ENCODE peak calls at places on chromosomes 11 and 22, in ten cellular contexts. Y is OCI-LY7; C is Peyer's patch; W is NB4; F is K562; I is HFF-Myc; L is cardiac fibroblast; M is left lung; O is CD8-positive, alpha-beta memory T cell; R is stomach. H is an unnamed sample.

GRCh38 chr22:40466976-40467375 is 96.6 kb downstream of the SGSM3 start:
- DNase-seq in Y (no peak), O (no peak), F (no peak), C (no peak), L (no peak), W (no peak), R (no peak), M (no peak), I (no peak), H (no peak)

GRCh38 chr11:110409174-110409573 is 20.6 kb upstream of the FDX1 start:
- DNase-seq in O (no peak), I (no peak), Y (no peak), R (no peak), C (no peak), M (no peak), L (peak), W (peak), F (no peak), H (no peak)

GRCh38 chr11:92920295-92920694 is 49.2 kb upstream of the MTNR1B start:
- DNase-seq in W (no peak), L (no peak), C (no peak), F (no peak), Y (no peak), R (no peak), M (no peak), O (no peak), I (no peak), H (no peak)

GRCh38 chr11:79070518-79070917 is 370.3 kb downstream of the TENM4 start:
- DNase-seq in Y (no peak), L (no peak), M (no peak), O (no peak), I (no peak), F (no peak), R (no peak), W (no peak), C (no peak), H (no peak)

GRCh38 chr11:21410513-21410912 is 741.1 kb downstream of the NELL1 start:
- DNase-seq in W (no peak), L (no peak), F (no peak), Y (no peak), C (no peak), O (no peak), I (no peak), R (no peak), M (no peak), H (no peak)

GRCh38 chr11:119706887-119707286 is 22.1 kb downstream of the NECTIN1 start:
- DNase-seq in F (peak), C (no peak), Y (no peak), O (no peak), W (no peak), L (no peak), M (no peak), I (no peak), R (no peak), H (no peak)

GRCh38 chr11:63277345-63277943 is 34.0 kb upstream of the SLC22A25 start:
- DNase-seq in M (no peak), O (no peak), F (no peak), I (no peak), L (no peak), R (no peak), W (peak), C (no peak), Y (peak), H (no peak)

GRCh38 chr11:47914743-47915142 is 65.6 kb upstream of the PTPRJ start:
- DNase-seq in Y (no peak), W (no peak), F (no peak), O (no peak), L (no peak), R (no peak), M (no peak), I (no peak), C (no peak), H (no peak)

GRCh38 chr11:1747753-1748466 is 2.5 kb downstream of the IFITM10 start:
- DNase-seq in L (no peak), Y (no peak), W (no peak), M (no peak), C (no peak), F (no peak), O (no peak), R (no peak), I (no peak), H (no peak)

GRCh38 chr11:65539401-65540289 is 14.8 kb downstream of the SCYL1 start:
- DNase-seq in L (no peak), Y (peak), F (no peak), I (no peak), C (peak), R (peak), M (peak), O (no peak), W (no peak), H (no peak)

GRCh38 chr11:12827929-12828812 is 153.9 kb downstream of the TEAD1 start:
- DNase-seq in M (no peak), O (no peak), W (peak), F (peak), I (no peak), C (peak), L (peak), Y (peak), R (peak), H (no peak)

GRCh38 chr11:111798279-111798678 is 32.1 kb upstream of the PPP2R1B start:
- DNase-seq in R (no peak), F (no peak), M (no peak), W (peak), Y (no peak), L (no peak), I (no peak), O (no peak), C (no peak), H (no peak)

GRCh38 chr22:44172370-44173108 is 8.2 kb upstream of the PARVG start:
- DNase-seq in R (peak), I (no peak), O (no peak), L (no peak), W (peak), M (peak), F (peak), Y (no peak), C (peak), H (no peak)

GRCh38 chr11:20015529-20016427 is 144.5 kb downstream of the DBX1 start:
- DNase-seq in W (no peak), I (no peak), Y (no peak), R (no peak), O (no peak), C (no peak), L (no peak), M (no peak), F (no peak), H (no peak)

GRCh38 chr22:42791721-42792452 is 65.2 kb downstream of the ARFGAP3 start:
- DNase-seq in L (no peak), Y (no peak), F (no peak), C (no peak), R (no peak), I (no peak), M (no peak), W (no peak), O (no peak), H (no peak)

GRCh38 chr22:42299586-42300285 is 29.3 kb upstream of the TCF20 start:
- DNase-seq in M (peak), Y (peak), R (peak), F (peak), L (no peak), I (no peak), O (peak), C (peak), W (peak), H (no peak)

GRCh38 chr11:104570088-104570701 is 328.1 kb downstream of the CASP12 start:
- DNase-seq in W (no peak), C (no peak), L (peak), Y (no peak), F (no peak), O (no peak), M (no peak), R (no peak), I (no peak), H (no peak)

GRCh38 chr22:48869788-48870187 is 957.9 kb downstream of the BRD1 start:
- DNase-seq in F (no peak), R (no peak), L (no peak), W (no peak), M (no peak), I (no peak), Y (no peak), O (no peak), C (no peak), H (no peak)

GRCh38 chr11:128346808-128347207 is 240.6 kb downstream of the ETS1 start:
- DNase-seq in L (peak), C (peak), O (no peak), R (no peak), W (no peak), Y (no peak), I (no peak), F (no peak), M (no peak), H (no peak)

GRCh38 chr22:35445933-35446332 is 46.0 kb downstream of the MCM5 start:
- DNase-seq in I (no peak), Y (no peak), F (no peak), O (no peak), L (no peak), W (no peak), C (no peak), R (no peak), M (no peak), H (no peak)

GRCh38 chr22:26822300-26822699 is 164.9 kb downstream of the MIAT start:
- DNase-seq in W (no peak), M (no peak), R (no peak), L (no peak), F (no peak), O (no peak), C (no peak), I (no peak), Y (no peak), H (no peak)

GRCh38 chr11:46020084-46020483 is 97.6 kb downstream of the LARGE2 start:
- DNase-seq in W (no peak), I (no peak), O (no peak), L (no peak), R (no peak), Y (no peak), F (no peak), C (no peak), M (no peak), H (no peak)

GRCh38 chr11:27234961-27235360 is 128.1 kb downstream of the CCDC34 start:
- DNase-seq in L (no peak), W (no peak), M (no peak), R (no peak), F (no peak), Y (no peak), O (no peak), C (no peak), I (no peak), H (no peak)

GRCh38 chr11:5937868-5938602 is 4.0 kb upstream of the OR56A3 start:
- DNase-seq in I (no peak), Y (no peak), C (no peak), W (no peak), R (no peak), F (no peak), L (no peak), M (no peak), O (no peak), H (no peak)

GRCh38 chr22:17891427-17892167 is 117.3 kb upstream of the BID start:
- DNase-seq in C (peak), M (no peak), I (no peak), O (no peak), Y (no peak), F (peak), R (no peak), L (no peak), W (peak), H (no peak)

GRCh38 chr11:34151166-34151565 is 45.7 kb downstream of the NAT10 start:
- DNase-seq in I (no peak), W (no peak), F (no peak), R (no peak), O (no peak), Y (no peak), C (no peak), L (no peak), M (no peak), H (no peak)

GRCh38 chr11:68663482-68664010 is 20.8 kb upstream of the GAL start:
- DNase-seq in O (no peak), F (no peak), R (no peak), C (no peak), L (no peak), I (no peak), Y (no peak), M (no peak), W (no peak), H (no peak)

GRCh38 chr11:94539420-94539819 is 4.3 kb upstream of the FUT4 start:
- DNase-seq in C (peak), I (no peak), L (no peak), R (peak), W (no peak), F (no peak), Y (no peak), O (no peak), M (no peak), H (no peak)

GRCh38 chr11:106996691-106997090 is 21.6 kb downstream of the GUCY1A2 start:
- DNase-seq in C (no peak), R (no peak), M (no peak), W (no peak), I (no peak), L (no peak), Y (no peak), O (no peak), F (no peak), H (no peak)

DNA sequence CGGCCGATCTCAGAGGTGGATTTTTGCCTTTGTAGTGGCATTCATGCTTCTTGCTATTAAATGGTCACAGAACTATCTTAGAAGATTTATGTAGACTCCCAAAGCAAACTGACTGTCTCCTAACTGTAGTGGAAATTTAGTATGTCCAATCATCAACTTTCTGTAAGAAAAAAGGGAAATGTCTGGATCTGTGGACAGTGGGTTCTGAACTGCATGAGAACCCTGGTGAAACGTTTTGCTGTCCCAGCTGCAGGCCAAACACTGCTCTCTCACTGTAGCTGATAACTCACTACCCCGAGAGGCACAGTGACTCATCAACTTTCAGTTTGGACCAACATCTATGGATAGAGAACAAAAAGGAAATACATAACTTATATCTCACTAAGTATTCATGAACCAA is 387.1 kb downstream of the SOX6 start:
- DNase-seq in Y (no peak), F (peak), I (peak), L (peak), M (peak), R (peak), W (peak), O (no peak), C (peak), H (no peak)
- H3K4me3 ChIP-seq in Y (no peak), F (peak), I (no peak), L (no peak), M (no peak), R (no peak), W (peak), O (no peak), C (no peak), H (peak)

DNA sequence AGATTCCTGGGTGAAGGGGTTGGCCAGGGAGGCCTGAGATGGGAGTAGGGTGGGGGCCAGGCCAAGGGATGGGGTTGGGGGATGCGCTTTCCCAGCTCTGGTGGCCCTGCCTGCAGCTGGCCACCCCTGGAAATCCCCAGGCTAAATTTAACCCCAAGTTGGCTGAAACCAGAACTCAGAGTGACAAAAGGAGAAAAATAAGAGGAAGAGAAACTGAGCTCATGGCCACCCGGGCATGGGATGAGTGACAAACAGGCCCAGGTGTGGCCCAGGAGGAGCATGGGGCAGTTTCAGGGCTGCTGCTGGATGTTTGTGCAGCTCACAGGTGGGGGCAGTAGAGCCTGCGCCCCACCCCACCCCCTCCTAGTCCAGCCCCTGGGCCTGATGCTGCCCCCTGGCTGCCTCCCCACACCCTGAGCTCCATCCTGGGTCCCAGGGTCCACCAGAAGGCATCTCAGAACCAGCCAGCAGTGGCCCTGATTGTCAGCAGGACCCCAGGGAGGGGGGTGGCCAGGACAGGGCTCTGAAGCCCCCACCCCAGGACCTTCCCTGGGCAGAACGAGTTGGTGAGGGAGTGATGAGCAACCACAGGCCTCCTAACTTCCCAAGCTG is 48.0 kb downstream of the IGLL5 start:
- DNase-seq in W (peak), C (peak), M (no peak), Y (peak), F (peak), R (peak), I (no peak), O (no peak), L (no peak), H (no peak)
- H3K4me3 ChIP-seq in W (no peak), C (no peak), M (no peak), Y (peak), F (no peak), R (no peak), I (no peak), O (no peak), L (no peak), H (no peak)

DNA sequence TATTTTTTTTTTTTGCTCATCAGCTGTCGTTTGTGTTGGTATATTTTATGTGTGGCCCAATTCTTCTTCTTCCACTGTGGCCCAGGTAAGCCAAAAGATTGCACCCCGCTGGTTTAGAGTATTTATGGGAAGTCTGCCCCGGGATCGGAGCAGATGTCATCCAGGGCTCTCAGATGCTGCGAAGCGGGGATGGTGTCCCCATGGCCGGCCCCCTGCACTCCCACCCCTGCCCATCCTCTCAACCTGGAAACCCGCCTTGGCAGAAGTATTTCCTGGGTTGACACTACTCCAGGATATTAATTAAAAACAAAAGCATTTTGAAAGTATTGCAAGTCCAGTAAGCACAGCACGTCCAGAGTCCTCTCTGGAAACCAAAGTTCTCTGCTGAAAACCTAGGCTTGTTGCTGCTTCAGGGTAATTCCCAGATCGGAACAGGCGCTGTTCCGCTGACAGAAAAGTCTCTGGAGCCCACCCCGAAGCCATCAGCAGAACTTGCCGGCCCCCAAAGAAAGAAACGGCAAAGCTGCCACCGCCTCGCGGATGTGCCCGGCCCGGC is 833 bp downstream of the SCUBE2 start:
- DNase-seq in I (no peak), O (no peak), Y (no peak), L (no peak), M (no peak), F (no peak), C (no peak), R (no peak), W (no peak), H (no peak)
- H3K4me3 ChIP-seq in I (peak), O (no peak), Y (no peak), L (peak), M (peak), F (no peak), C (peak), R (peak), W (no peak), H (peak)

GRCh38 chr11:67370351-67371076 is 2.9 kb downstream of the CLCF1 start:
- DNase-seq in R (no peak), F (no peak), I (no peak), L (peak), W (no peak), C (no peak), O (no peak), Y (no peak), M (no peak), H (no peak)
- H3K4me3 ChIP-seq in R (no peak), F (no peak), I (peak), L (no peak), W (no peak), C (peak), O (no peak), Y (no peak), M (no peak), H (no peak)

DNA sequence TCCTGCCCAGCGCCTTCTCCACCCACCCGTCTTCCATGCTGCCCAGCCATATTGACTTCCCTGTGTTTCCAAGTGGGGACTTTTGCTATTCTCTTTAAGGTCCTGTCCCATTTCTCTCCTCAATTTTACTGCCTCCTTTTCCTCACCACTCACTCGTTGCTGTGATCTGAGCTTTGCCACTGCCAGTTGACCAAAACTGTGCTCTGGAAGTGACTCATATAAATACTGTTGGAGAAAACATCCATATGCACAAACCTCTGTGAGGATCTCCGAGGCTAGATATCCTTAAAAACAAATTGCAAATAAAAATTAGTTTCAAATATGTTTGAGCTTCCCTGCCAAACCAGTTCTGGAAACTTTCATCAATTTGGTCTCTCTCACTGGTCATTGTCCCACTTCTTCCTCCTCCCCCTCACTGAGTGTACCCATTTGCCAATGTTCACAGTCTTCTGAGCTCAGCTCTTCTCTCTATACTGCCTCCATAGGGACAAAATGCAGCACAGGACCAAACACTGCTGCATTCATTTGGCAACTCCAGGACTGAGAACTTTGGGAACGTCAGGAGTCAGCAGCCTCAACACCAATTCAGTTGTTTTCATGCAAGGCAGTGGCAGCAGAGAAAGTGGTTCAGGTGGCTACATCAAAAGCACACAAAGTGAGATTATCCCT is 34.0 kb upstream of the MMP13 start:
- DNase-seq in R (no peak), I (no peak), C (no peak), Y (no peak), W (no peak), L (peak), M (no peak), O (no peak), F (no peak), H (no peak)
- H3K4me3 ChIP-seq in R (no peak), I (no peak), C (no peak), Y (no peak), W (no peak), L (no peak), M (no peak), O (no peak), F (no peak), H (no peak)

GRCh38 chr22:32527756-32528155 is 53.1 kb downstream of the FBXO7 start:
- DNase-seq in O (no peak), L (no peak), Y (no peak), W (no peak), C (no peak), I (no peak), R (no peak), M (no peak), F (peak), H (no peak)

GRCh38 chr22:32531955-32532818 is 57.6 kb downstream of the FBXO7 start:
- DNase-seq in I (peak), C (peak), M (peak), F (peak), O (no peak), W (peak), R (peak), Y (no peak), L (peak), H (peak)

GRCh38 chr22:32531228-32531627 is 56.6 kb downstream of the FBXO7 start:
- DNase-seq in L (peak), O (no peak), Y (no peak), M (no peak), W (no peak), R (no peak), F (no peak), I (no peak), C (no peak), H (no peak)

GRCh38 chr22:32528316-32528715 is 53.7 kb downstream of the FBXO7 start:
- DNase-seq in C (no peak), O (no peak), R (no peak), I (no peak), M (no peak), F (no peak), L (no peak), W (no peak), Y (no peak), H (no peak)

GRCh38 chr22:32528984-32529982 is 54.7 kb downstream of the FBXO7 start:
- DNase-seq in I (peak), C (peak), R (peak), O (peak), F (peak), Y (peak), L (peak), M (peak), W (peak), H (peak)
- H3K4me3 ChIP-seq in I (no peak), C (no peak), R (no peak), O (no peak), F (no peak), Y (no peak), L (no peak), M (no peak), W (no peak), H (peak)

DNA sequence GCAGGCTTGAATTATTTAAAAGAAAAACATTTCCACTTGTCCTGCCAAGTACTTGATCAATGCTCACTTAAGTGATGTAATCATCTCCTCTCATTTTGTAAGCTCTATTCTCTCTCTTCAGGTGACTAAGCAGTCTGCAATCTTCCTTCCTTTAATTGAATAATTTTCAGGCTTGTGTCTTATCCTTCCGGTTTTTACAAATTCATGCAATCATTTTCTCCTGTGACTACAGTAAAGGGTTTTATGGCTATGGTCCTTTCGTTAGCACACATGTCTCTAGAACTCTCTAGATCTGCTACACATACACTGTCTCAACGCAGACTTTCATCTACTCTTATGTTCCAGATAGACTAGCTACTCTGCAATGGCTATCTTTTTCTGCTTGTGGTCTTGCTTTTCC is 12.5 kb upstream of the UPB1 start:
- DNase-seq in R (no peak), L (peak), C (no peak), F (no peak), I (no peak), W (peak), Y (no peak), O (no peak), M (no peak), H (no peak)
- H3K4me3 ChIP-seq in R (no peak), L (no peak), C (no peak), F (no peak), I (no peak), W (no peak), Y (no peak), O (no peak), M (no peak), H (no peak)